ENCODE peak calls at places on chromosome 5, in nine cellular contexts. N, C, A, K, U, L, X, Y and E are unnamed samples.
A peak's percentile ranks its signal among the peaks of the same experiment; 100 is the strongest.

GRCh38 chr5:6759401-6759800 is 46.2 kb downstream of the TENT4A start:
- DNase-seq in C (no peak), N (no peak), A (no peak), X (no peak), K (no peak), U (no peak), Y (no peak), L (peak; percentile 76), E (no peak)

GRCh38 chr5:13831236-13831810 is 113.2 kb downstream of the DNAH5 start:
- DNase-seq in K (no peak), N (peak; percentile 4), L (no peak), C (no peak), Y (no peak), X (no peak), U (no peak), A (peak; percentile 71), E (peak; percentile 29)

GRCh38 chr5:43560128-43560527 is 3.3 kb upstream of the PAIP1 start:
- DNase-seq in K (peak; percentile 74), C (no peak), X (no peak), A (peak; percentile 77), Y (no peak), N (peak; percentile 58), U (no peak), L (peak; percentile 50), E (no peak)

GRCh38 chr5:101278917-101279316 is 375.8 kb upstream of the ST8SIA4 start:
- DNase-seq in X (no peak), K (no peak), L (no peak), N (no peak), U (no peak), A (no peak), C (no peak), Y (no peak), E (no peak)

GRCh38 chr5:81866994-81867393 is 104.8 kb upstream of the ATG10 start:
- DNase-seq in N (no peak), K (no peak), X (no peak), A (no peak), U (no peak), L (no peak), Y (no peak), C (no peak), E (no peak)

GRCh38 chr5:59361454-59361853 is 532.1 kb downstream of the PDE4D start:
- DNase-seq in K (no peak), N (no peak), C (no peak), L (no peak), A (no peak), X (no peak), Y (no peak), U (no peak), E (no peak)

GRCh38 chr5:134948929-134949328 is 18.8 kb upstream of the CATSPER3 start:
- DNase-seq in L (no peak), N (peak; percentile 6), X (no peak), U (peak; percentile 33), Y (no peak), C (peak; percentile 71), A (peak; percentile 48), K (peak; percentile 61), E (no peak)

GRCh38 chr5:147223951-147224791 is 10.7 kb upstream of the STK32A start:
- DNase-seq in A (peak; percentile 42), Y (no peak), C (no peak), L (no peak), K (peak; percentile 76), N (peak; percentile 55), X (no peak), U (peak; percentile 30), E (no peak)

GRCh38 chr5:104189909-104190308 is 627.3 kb upstream of the NUDT12 start:
- DNase-seq in K (peak; percentile 39), X (no peak), Y (no peak), N (no peak), U (no peak), A (peak; percentile 59), L (no peak), C (no peak), E (peak; percentile 27)

GRCh38 chr5:8686707-8687106 is 817.8 kb downstream of the MTRR start:
- DNase-seq in C (no peak), X (no peak), U (no peak), N (peak; percentile 67), A (peak; percentile 47), Y (no peak), L (no peak), K (peak; percentile 76), E (no peak)

GRCh38 chr5:81506378-81506777 is 112.4 kb upstream of the ACOT12 start:
- DNase-seq in Y (no peak), C (no peak), L (no peak), K (peak; percentile 12), X (no peak), U (no peak), A (no peak), N (no peak), E (no peak)

GRCh38 chr5:73103885-73104284 is 16.5 kb upstream of the TMEM171 start:
- DNase-seq in L (no peak), U (no peak), A (no peak), Y (no peak), C (no peak), X (no peak), K (no peak), N (no peak), E (no peak)

DNA sequence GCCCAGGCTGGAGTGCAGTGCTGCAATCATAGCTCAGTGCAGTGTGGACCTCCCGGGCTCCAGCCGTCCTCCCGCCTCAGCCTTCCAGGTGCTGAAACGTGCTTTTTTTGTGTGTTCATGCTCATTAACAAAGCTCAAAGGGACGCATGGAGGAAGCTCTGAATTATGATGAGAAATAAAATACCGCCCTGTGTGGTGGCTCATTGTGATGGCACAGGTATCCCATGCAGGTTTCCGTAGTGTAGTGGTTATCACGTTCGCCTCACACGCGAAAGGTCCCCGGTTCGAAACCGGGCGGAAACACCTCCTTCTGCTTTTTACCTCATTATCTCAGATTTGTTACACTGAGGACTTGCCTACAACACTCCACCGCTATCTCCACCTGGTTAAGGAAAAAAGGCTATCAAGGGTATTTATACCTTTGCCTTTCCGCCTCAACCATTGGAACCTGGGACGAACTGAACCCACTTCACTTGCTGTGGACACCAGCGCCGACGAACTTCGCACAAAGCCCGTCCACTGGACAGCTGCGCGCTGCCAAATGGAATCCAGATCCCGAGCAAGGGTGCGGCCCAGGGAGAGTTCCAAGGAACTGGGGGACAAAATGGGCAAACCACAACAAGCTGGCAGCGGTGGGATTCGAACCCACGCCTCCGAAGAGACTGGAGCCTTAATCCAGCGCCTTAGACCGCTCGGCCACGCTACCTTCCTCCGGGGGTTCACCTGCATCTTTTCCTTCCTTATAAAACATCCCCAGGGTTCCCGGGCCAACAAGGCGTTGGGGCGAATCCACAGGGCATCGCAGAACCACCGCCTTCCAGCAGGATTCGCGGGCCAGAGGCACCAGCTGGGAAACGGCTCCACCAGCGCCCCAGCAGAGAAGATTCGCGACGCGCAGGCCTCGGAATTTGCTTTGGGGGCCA is 26.3 kb downstream of the OR2V2 start:
- DNase-seq in L (no peak), Y (no peak), A (peak; percentile 79), X (peak; percentile 95), U (no peak), C (no peak), K (no peak), N (peak; percentile 37), E (no peak)
- TF ChIP-seq CTCF in L (no peak), Y (no peak), A (no peak), X (peak; percentile 45), U (no peak), C (no peak), K (no peak), N (no peak), E (no peak)

GRCh38 chr5:171314728-171315385 is 5.8 kb downstream of the TLX3 start:
- DNase-seq in X (no peak), L (no peak), K (peak; percentile 31), Y (no peak), C (peak; percentile 60), U (no peak), N (no peak), A (no peak), E (no peak)
- H3K4me3 ChIP-seq in X (no peak overlapping the region), L (no peak overlapping the region), K (peak overlapping the region; percentile 26), Y (no peak overlapping the region), C (peak overlapping the region; percentile 45), U (peak overlapping the region; percentile 36), N (no peak overlapping the region), A (no peak overlapping the region), E (no peak overlapping the region)

GRCh38 chr5:96250782-96251181 is 182.3 kb downstream of the PCSK1 start:
- DNase-seq in C (no peak), U (no peak), Y (no peak), K (no peak), A (no peak), L (no peak), X (no peak), N (no peak), E (no peak)

GRCh38 chr5:96253140-96253539 is 179.9 kb downstream of the PCSK1 start:
- DNase-seq in L (no peak), X (no peak), N (no peak), A (no peak), K (no peak), C (no peak), U (no peak), Y (no peak), E (no peak)

GRCh38 chr5:96254980-96255681 is 177.9 kb downstream of the PCSK1 start:
- DNase-seq in N (peak; percentile 99), U (no peak), A (peak; percentile 94), K (peak; percentile 95), L (peak; percentile 91), Y (no peak), X (peak; percentile 73), C (no peak), E (peak; percentile 89)

GRCh38 chr5:96256795-96257470 is 176.1 kb downstream of the PCSK1 start:
- DNase-seq in U (no peak), Y (no peak), K (peak; percentile 70), N (peak; percentile 86), A (peak; percentile 96), L (no peak), C (no peak), X (no peak), E (peak; percentile 78)

DNA sequence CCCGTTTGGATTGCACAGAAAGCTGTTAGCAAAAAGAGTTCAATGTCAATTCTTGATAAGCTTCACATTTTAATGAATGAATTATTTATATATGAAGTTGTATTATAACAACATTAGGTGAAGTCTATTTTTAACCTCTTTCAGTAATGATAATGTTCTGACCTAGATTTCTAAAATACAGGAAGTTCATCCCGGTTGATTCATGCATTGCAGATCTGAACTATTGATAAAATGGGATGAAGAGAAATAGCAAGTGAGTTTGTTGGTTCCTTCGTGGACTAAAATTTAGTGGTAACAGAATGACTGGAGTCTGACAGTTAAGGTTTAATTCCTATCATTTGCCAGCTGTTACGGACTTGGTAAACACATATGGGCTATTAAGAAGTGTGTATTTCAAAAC is 180.5 kb downstream of the PCSK1 start:
- DNase-seq in L (no peak), N (no peak), C (no peak), A (no peak), K (no peak), X (no peak), U (no peak), Y (no peak), E (no peak)
- TF ChIP-seq CTCF in L (no peak), N (no peak), C (no peak), A (no peak), K (no peak), X (no peak), U (no peak), Y (no peak), E (no peak)

GRCh38 chr5:141649972-141650371 is 1.2 kb downstream of the FCHSD1 start:
- DNase-seq in A (no peak), C (no peak), Y (no peak), L (no peak), U (no peak), N (no peak), K (no peak), X (no peak), E (no peak)
- H3K4me3 ChIP-seq in A (no peak overlapping the region), C (no peak overlapping the region), Y (no peak overlapping the region), L (no peak overlapping the region), U (no peak overlapping the region), N (no peak overlapping the region), K (no peak overlapping the region), X (no peak overlapping the region), E (peak overlapping the region; percentile 85)

GRCh38 chr5:39986614-39987013 is 561.8 kb upstream of the DAB2 start:
- DNase-seq in X (no peak), K (no peak), N (peak; percentile 44), A (no peak), L (no peak), Y (no peak), C (no peak), U (no peak), E (no peak)
- TF ChIP-seq CTCF in X (peak; percentile 15), K (peak; percentile 29), N (peak; percentile 33), A (no peak), L (peak; percentile 39), Y (no peak), C (no peak), U (no peak), E (no peak)